ENCODE peak calls at places on chromosomes 5 and 9, in seven cellular contexts. Z, T, J, K, V, A and P are unnamed samples.
A peak's percentile ranks its signal among the peaks of the same experiment; 100 is the strongest.

GRCh38 chr5:6760003-6760402 is 46.8 kb downstream of the TENT4A start:
- DNase-seq in A (no peak), J (no peak), K (no peak), T (no peak), V (peak; percentile 53), Z (no peak), P (no peak)

GRCh38 chr5:152305525-152305924 is 99.6 kb downstream of the NMUR2 start:
- DNase-seq in J (no peak), V (no peak), T (no peak), K (no peak), Z (no peak), A (no peak), P (no peak)

GRCh38 chr5:159928122-159928960 is 12.1 kb downstream of the ADRA1B start:
- DNase-seq in T (peak; percentile 55), V (no peak), J (peak; percentile 94), K (no peak), Z (no peak), A (peak; percentile 81), P (no peak)

GRCh38 chr5:122896598-122897282 is 51.3 kb downstream of the SNX24 start:
- DNase-seq in V (no peak), A (peak; percentile 12), Z (no peak), J (peak; percentile 20), T (peak; percentile 60), K (no peak), P (no peak)

GRCh38 chr5:107514305-107514704 is 156.4 kb downstream of the EFNA5 start:
- DNase-seq in T (no peak), A (peak; percentile 69), V (no peak), Z (no peak), J (peak; percentile 26), K (no peak), P (no peak)

GRCh38 chr5:58505971-58506640 is 14.9 kb downstream of the GAPT start:
- DNase-seq in Z (no peak), K (no peak), V (no peak), J (no peak), T (no peak), A (no peak), P (no peak)

GRCh38 chr9:115548826-115549225 is 430.9 kb upstream of the TNC start:
- DNase-seq in T (peak; percentile 18), A (peak; percentile 3), K (no peak), V (no peak), Z (no peak), J (no peak), P (no peak)

GRCh38 chr5:169706758-169707450 is 69.8 kb downstream of the DOCK2 start:
- DNase-seq in Z (no peak), T (peak; percentile 47), K (no peak), A (peak; percentile 88), J (peak; percentile 22), V (no peak), P (no peak)

GRCh38 chr9:135743021-135743420 is 41.0 kb downstream of the KCNT1 start:
- DNase-seq in K (no peak), T (no peak), V (no peak), A (no peak), J (no peak), Z (no peak), P (no peak)

GRCh38 chr5:113166285-113166684 is 189.7 kb downstream of the DCP2 start:
- DNase-seq in T (peak; percentile 74), Z (no peak), A (peak; percentile 8), V (no peak), J (no peak), K (no peak), P (no peak)

GRCh38 chr9:130962418-130963316 is 23.6 kb upstream of the FIBCD1 start:
- DNase-seq in J (peak; percentile 100), Z (no peak), K (no peak), T (peak; percentile 94), A (peak; percentile 96), V (no peak), P (no peak)

GRCh38 chr9:75120661-75121060 is 32.3 kb downstream of the OSTF1 start:
- DNase-seq in T (no peak), A (no peak), J (no peak), Z (no peak), K (no peak), V (no peak), P (no peak)

GRCh38 chr9:117487555-117488175 is 72.8 kb upstream of the ASTN2 start:
- DNase-seq in T (peak; percentile 70), Z (no peak), J (peak; percentile 78), K (peak; percentile 71), A (peak; percentile 78), V (peak; percentile 74), P (no peak)

GRCh38 chr9:101448680-101449070 is 13.1 kb upstream of the ALDOB start:
- DNase-seq in Z (no peak), K (no peak), J (no peak), A (no peak), T (no peak), V (no peak), P (no peak)

GRCh38 chr5:29672678-29673077 is 1520.8 kb upstream of the CDH6 start:
- DNase-seq in K (no peak), Z (no peak), V (no peak), J (no peak), T (no peak), A (no peak), P (no peak)

GRCh38 chr9:106983346-106983745 is 120.4 kb downstream of the ZNF462 start:
- DNase-seq in T (no peak), Z (no peak), J (no peak), A (no peak), K (no peak), V (no peak), P (no peak)

GRCh38 chr9:81384911-81385310 is 304.4 kb downstream of the TLE1 start:
- DNase-seq in Z (no peak), K (no peak), V (no peak), A (no peak), J (no peak), T (no peak), P (no peak)

GRCh38 chr9:123361086-123361730 is 5.2 kb downstream of the CRB2 start:
- DNase-seq in Z (no peak), J (no peak), T (no peak), V (no peak), A (no peak), K (peak; percentile 54), P (no peak)

GRCh38 chr9:137317021-137317978 is 15.2 kb upstream of the NRARP start:
- DNase-seq in T (no peak), K (no peak), Z (no peak), J (peak; percentile 5), A (no peak), V (peak; percentile 48), P (no peak)

GRCh38 chr5:50623666-50624065 is 42.8 kb upstream of the PARP8 start:
- DNase-seq in K (no peak), A (peak; percentile 6), T (no peak), Z (no peak), J (peak; percentile 7), V (no peak), P (no peak)